ENCODE peak calls at places on chromosomes 4 and X, in six cellular contexts. W is GM12878, C is IMR-90, B is astrocyte, K is HCT116, E is K562. T is an unnamed sample.

GRCh38 chrX:46376246-46376885 is 168.9 kb downstream of the ZNF674 start:
- DNase-seq in C (peak), W (no peak), B (peak), E (no peak), K (peak), T (peak)

GRCh38 chr4:156941940-156942548 is 29.6 kb downstream of the PDGFC start:
- DNase-seq in K (no peak), B (peak), W (no peak), E (no peak), C (peak), T (no peak)

GRCh38 chrX:9459349-9459748 is 5.5 kb upstream of the TBL1X start:
- DNase-seq in W (no peak), E (no peak), K (no peak), B (no peak), C (no peak), T (no peak)

GRCh38 chr4:105838082-105838481 is 57.2 kb upstream of the NPNT start:
- DNase-seq in B (no peak), K (no peak), E (no peak), W (no peak), C (no peak), T (no peak)

GRCh38 chr4:68883870-68884269 is 67.7 kb downstream of the UGT2A3 start:
- DNase-seq in C (no peak), E (no peak), B (no peak), K (no peak), W (no peak), T (no peak)

GRCh38 chr4:15003441-15003890 is 1.2 kb downstream of the CPEB2 start:
- DNase-seq in C (peak), E (peak), K (no peak), B (no peak), W (no peak), T (peak)

GRCh38 chr4:129545599-129546278 is 449.8 kb downstream of the C4orf33 start:
- DNase-seq in B (peak), K (no peak), C (no peak), W (no peak), E (no peak), T (no peak)

GRCh38 chr4:11039494-11040142 is 355.1 kb upstream of the CLNK start:
- DNase-seq in B (no peak), K (no peak), E (no peak), W (no peak), C (no peak), T (no peak)

GRCh38 chrX:153780678-153781427 is at the start of gene SRPK3:
- DNase-seq in C (no peak), K (no peak), W (no peak), E (no peak), B (no peak), T (no peak)

GRCh38 chr4:123621072-123621705 is 224.6 kb downstream of the SPRY1 start:
- DNase-seq in K (no peak), E (no peak), C (no peak), B (peak), W (no peak), T (peak)

GRCh38 chr4:106584590-106584989 is 216.0 kb upstream of the GIMD1 start:
- DNase-seq in K (no peak), W (no peak), B (peak), C (peak), E (no peak), T (no peak)

GRCh38 chrX:143757375-143757774 is 36.8 kb upstream of the SPANXN2 start:
- DNase-seq in W (no peak), B (no peak), E (no peak), C (no peak), K (no peak), T (no peak)

GRCh38 chrX:124406294-124407013 is 60.1 kb downstream of the SH2D1A start:
- DNase-seq in W (no peak), K (peak), B (peak), C (peak), E (peak), T (peak)

GRCh38 chr4:141645611-141646340 is 9.4 kb downstream of the IL15 start:
- DNase-seq in B (peak), W (no peak), E (no peak), C (peak), K (no peak), T (no peak)

GRCh38 chr4:82848706-82849105 is 42.2 kb downstream of the SEC31A start:
- DNase-seq in B (no peak), W (no peak), C (no peak), K (no peak), E (no peak), T (no peak)

GRCh38 chr4:168522371-168522770 is 25.5 kb downstream of the PALLD start:
- DNase-seq in C (no peak), E (no peak), B (no peak), W (no peak), K (no peak), T (no peak)

GRCh38 chr4:164716901-164717300 is 37.0 kb upstream of the SMIM31 start:
- DNase-seq in W (no peak), C (no peak), B (no peak), E (no peak), K (no peak), T (no peak)

GRCh38 chrX:54639018-54639345 is 109.0 kb downstream of the GNL3L start:
- DNase-seq in E (no peak), K (no peak), C (no peak), W (no peak), B (no peak), T (no peak)
- H3K9ac ChIP-seq in E (peak), K (peak), C (peak), W (peak), B (peak), T (peak)

GRCh38 chr4:39658756-39659155 is 20.1 kb upstream of the SMIM14 start:
- DNase-seq in W (no peak), B (no peak), K (no peak), C (peak), E (no peak), T (no peak)

GRCh38 chr4:39655206-39655605 is 16.5 kb upstream of the SMIM14 start:
- DNase-seq in B (no peak), K (no peak), C (peak), W (no peak), E (no peak), T (no peak)

GRCh38 chr4:39655866-39656265 is 17.2 kb upstream of the SMIM14 start:
- DNase-seq in W (no peak), B (no peak), C (peak), K (no peak), E (no peak), T (no peak)

GRCh38 chr4:39660045-39660444 is 21.4 kb upstream of the SMIM14 start:
- DNase-seq in E (no peak), C (no peak), W (no peak), K (no peak), B (no peak), T (no peak)

DNA sequence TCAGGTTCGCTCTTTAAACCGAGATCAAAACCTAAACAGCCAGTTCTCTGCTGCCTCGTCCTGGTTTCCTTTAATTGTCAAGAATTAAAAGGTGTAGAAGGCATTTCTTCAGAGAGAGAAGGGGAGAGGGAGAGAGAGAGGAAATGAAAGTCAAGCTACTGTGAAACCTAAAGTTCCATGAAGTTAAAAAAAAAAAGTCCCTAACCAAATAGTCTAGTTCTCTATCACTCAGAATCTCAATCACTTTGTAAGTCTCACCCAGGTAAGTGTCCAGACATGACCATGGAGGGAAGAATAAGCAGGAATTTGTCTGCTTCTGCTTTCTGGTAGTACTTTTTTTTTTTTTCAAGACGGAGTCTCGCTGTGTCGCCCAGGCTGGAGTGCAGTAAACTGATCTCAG is 18.8 kb upstream of the SMIM14 start:
- DNase-seq in E (no peak), C (no peak), W (peak), B (no peak), K (no peak), T (no peak)
- H3K27ac ChIP-seq in E (no peak), C (no peak), W (peak), B (no peak), K (no peak), T (no peak)

GRCh38 chr4:25861422-25861926 is 1.3 kb downstream of the SEL1L3 start:
- DNase-seq in W (no peak), E (no peak), K (no peak), B (peak), C (peak), T (no peak)

GRCh38 chr4:25861951-25862410 is 807 bp downstream of the SEL1L3 start:
- DNase-seq in W (no peak), E (no peak), C (peak), B (peak), K (no peak), T (no peak)

GRCh38 chr4:25859429-25860148 is 3.2 kb downstream of the SEL1L3 start:
- DNase-seq in W (no peak), C (no peak), K (no peak), E (no peak), B (peak), T (no peak)

GRCh38 chr4:25862411-25863346 is at the start of gene SEL1L3:
- DNase-seq in B (no peak), W (no peak), K (no peak), C (no peak), E (peak), T (no peak)

GRCh38 chr4:25860586-25861421 is 2.0 kb downstream of the SEL1L3 start:
- DNase-seq in E (peak), B (no peak), C (peak), W (no peak), K (no peak), T (no peak)
- H3K9ac ChIP-seq in E (peak), B (peak), C (no peak), W (peak), K (peak), T (no peak)

DNA sequence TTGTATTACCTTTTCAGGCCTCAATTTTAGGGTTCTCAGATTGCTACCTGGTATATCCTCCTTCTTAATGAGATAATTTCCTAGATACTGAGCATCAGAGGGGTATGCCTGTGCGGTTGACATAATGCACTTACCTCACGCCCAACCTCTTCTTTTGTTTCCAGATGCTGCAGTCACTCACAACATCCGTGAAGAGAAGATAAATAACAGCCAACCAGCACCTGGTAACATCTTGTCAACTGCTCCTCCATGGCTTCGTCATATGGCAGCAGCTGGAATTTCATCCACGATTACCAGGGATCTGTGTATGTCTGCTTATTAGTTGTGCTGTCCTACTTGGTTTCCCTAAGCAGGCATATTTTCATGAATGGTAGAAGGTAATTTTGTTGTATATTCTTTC is 16.7 kb downstream of the SAGE1 start:
- DNase-seq in B (no peak), C (no peak), W (no peak), K (no peak), E (no peak), T (no peak)
- H3K27ac ChIP-seq in B (no peak), C (no peak), W (no peak), K (no peak), E (no peak), T (no peak)

DNA sequence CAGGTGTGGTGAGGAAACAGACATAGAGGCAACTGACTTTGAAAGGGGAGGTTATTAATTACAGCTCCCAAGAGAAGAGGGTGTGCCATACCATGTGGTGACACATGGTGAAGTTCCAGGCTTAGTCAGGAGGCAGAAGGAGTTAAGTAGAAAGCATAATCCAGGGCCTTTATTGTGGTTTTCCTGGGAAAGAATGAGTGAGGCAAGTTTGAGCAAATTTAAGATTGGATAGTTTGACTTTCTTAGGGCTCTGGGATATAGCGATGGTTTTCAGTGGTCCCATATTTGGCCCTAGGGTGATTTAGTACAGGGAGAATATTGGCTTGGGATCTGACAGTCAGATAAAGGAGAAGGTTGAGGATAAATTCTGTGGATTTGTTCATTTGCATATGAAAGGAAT is 495.9 kb upstream of the FSTL5 start:
- DNase-seq in C (no peak), W (no peak), K (no peak), E (no peak), B (peak), T (no peak)
- H3K9ac ChIP-seq in C (no peak), W (no peak), K (no peak), E (no peak), B (no peak), T (no peak)

GRCh38 chr4:76623217-76624060 is 188.4 kb downstream of the SHROOM3 start:
- DNase-seq in E (no peak), B (no peak), W (no peak), C (no peak), K (no peak), T (no peak)
- H3K27ac ChIP-seq in E (no peak), B (peak), W (no peak), C (peak), K (no peak), T (no peak)

DNA sequence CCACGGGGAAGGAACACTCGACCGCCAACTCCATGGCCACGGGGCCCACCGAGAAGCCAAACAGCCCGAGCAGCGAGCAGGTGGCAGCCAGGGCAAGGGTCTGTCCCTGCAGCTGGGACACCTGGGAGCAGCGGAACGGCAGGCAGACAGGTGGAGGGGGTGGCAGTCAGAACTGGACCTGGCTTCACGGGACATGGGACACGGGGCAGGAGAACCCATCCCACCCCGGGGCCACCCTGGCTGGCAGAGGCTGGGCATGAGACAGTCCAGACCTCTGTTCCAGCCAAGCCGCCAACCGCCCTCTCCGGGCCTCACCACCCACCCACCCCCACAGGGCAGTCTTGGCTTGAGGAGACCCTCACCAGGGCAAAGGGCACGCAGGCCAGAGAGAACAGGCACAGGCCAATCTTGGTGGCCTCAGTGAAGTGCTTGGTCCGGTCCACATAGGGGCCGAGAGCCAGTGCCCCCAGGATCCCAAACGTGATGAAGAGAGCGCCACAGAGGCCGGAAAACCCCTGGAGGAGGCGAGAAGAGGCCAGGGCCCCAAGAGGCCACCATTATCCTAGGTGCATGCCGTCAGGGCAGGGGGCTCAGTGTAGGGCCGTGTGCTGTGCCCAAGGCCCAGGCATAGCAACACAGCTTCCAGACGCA is 5.6 kb downstream of the SLC49A3 start:
- DNase-seq in E (no peak), W (no peak), B (no peak), K (no peak), C (no peak), T (no peak)
- H3K9ac ChIP-seq in E (no peak), W (no peak), B (no peak), K (no peak), C (no peak), T (no peak)

GRCh38 chrX:20265221-20265725 is 1.4 kb downstream of the RPS6KA3 start:
- DNase-seq in C (peak), W (no peak), B (peak), K (peak), E (peak), T (peak)
- H3K27ac ChIP-seq in C (peak), W (peak), B (peak), K (peak), E (peak), T (peak)

GRCh38 chr4:184803133-184803532 is 22.6 kb downstream of the ACSL1 start:
- DNase-seq in E (no peak), K (no peak), W (no peak), C (no peak), B (no peak), T (no peak)
- H3K9ac ChIP-seq in E (no peak), K (no peak), W (no peak), C (no peak), B (no peak), T (no peak)

DNA sequence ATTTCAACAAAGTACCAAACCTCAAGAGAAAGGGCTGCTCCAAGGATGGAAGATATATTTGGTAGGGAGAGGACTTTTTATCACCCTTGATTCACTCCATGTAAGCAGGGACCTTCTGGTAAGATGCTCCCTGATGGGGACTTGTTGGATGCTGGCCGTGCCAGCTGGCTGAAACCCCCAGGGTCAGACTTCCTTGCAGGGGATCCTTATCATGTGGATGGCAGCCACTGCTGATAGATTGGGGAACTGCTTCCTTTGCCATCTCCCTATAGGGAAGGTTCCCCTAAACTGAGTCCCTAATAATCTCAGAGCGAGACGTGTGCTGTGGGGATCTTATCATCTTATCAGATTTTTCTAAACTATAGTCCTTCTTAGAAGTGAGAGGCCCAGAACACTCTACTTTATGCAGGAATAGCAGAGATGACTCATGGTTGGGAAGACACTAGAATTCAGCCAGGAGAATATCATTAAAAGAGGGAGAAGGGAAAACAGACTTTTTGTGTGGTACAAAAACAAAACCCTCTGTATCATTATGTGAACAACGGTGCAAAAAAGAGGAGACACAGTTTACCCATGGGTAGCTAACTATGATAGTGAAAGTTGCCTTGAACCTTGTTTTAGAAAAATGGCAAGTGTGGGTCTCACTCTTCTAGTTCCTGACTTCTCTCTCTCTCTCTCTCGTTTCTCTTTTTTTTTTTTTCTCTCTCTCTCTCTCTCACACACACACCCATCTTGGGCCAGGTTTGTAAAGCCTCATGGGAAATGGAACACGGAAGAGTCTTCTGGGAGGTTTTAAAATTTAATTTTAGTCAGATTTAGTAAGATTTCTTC is 16.1 kb downstream of the RHOH start:
- DNase-seq in E (no peak), W (no peak), C (peak), K (no peak), B (peak), T (no peak)
- H3K27ac ChIP-seq in E (peak), W (peak), C (no peak), K (no peak), B (no peak), T (no peak)

T was measured in DND-41.